ENCODE peak calls at places on chromosome 9, in four cellular contexts. One of them, this sample, is unnamed. For H3K27me3 and H3K9me3, the result is how much of the 10 kb centered on the place peaks cover.

GRCh38 chr9:89312154-89312616 is 1.2 kb downstream of the CKS2 start:
- DNase-seq in astrocyte: no peak
- DNase-seq in cardiac muscle cell: peak
- DNase-seq in H1: no peak
- DNase-seq in this sample: no peak

GRCh38 chr9:110742741-110743371 is 74.3 kb downstream of the MUSK start:
- DNase-seq in astrocyte: peak
- DNase-seq in H1: no peak
- DNase-seq in cardiac muscle cell: peak
- DNase-seq in this sample: no peak

GRCh38 chr9:79588488-79588887 is 16.7 kb downstream of the TLE4 start:
- DNase-seq in astrocyte: no peak
- DNase-seq in H1: no peak
- DNase-seq in cardiac muscle cell: no peak
- DNase-seq in this sample: no peak

GRCh38 chr9:120443489-120443888 is 136.5 kb downstream of the CDK5RAP2 start:
- DNase-seq in H1: no peak
- DNase-seq in astrocyte: peak
- DNase-seq in cardiac muscle cell: peak
- DNase-seq in this sample: no peak

GRCh38 chr9:123834907-123835562 is 94.9 kb downstream of the DENND1A start:
- DNase-seq in astrocyte: peak
- DNase-seq in H1: no peak
- DNase-seq in cardiac muscle cell: peak
- DNase-seq in this sample: no peak

GRCh38 chr9:71036501-71036900 is 84.9 kb downstream of the TRPM3 start:
- DNase-seq in H1: no peak
- DNase-seq in cardiac muscle cell: peak
- DNase-seq in astrocyte: peak
- DNase-seq in this sample: no peak

GRCh38 chr9:86925686-86926085 is 21.6 kb downstream of the GAS1 start:
- DNase-seq in cardiac muscle cell: peak
- DNase-seq in astrocyte: peak
- DNase-seq in H1: no peak
- DNase-seq in this sample: no peak

GRCh38 chr9:85432599-85432998 is 309.2 kb downstream of the AGTPBP1 start:
- DNase-seq in cardiac muscle cell: no peak
- DNase-seq in H1: no peak
- DNase-seq in astrocyte: no peak
- DNase-seq in this sample: no peak

GRCh38 chr9:98158071-98158791 is 34.2 kb downstream of the CORO2A start:
- DNase-seq in cardiac muscle cell: no peak
- DNase-seq in H1: no peak
- DNase-seq in astrocyte: no peak
- DNase-seq in this sample: no peak

DNA sequence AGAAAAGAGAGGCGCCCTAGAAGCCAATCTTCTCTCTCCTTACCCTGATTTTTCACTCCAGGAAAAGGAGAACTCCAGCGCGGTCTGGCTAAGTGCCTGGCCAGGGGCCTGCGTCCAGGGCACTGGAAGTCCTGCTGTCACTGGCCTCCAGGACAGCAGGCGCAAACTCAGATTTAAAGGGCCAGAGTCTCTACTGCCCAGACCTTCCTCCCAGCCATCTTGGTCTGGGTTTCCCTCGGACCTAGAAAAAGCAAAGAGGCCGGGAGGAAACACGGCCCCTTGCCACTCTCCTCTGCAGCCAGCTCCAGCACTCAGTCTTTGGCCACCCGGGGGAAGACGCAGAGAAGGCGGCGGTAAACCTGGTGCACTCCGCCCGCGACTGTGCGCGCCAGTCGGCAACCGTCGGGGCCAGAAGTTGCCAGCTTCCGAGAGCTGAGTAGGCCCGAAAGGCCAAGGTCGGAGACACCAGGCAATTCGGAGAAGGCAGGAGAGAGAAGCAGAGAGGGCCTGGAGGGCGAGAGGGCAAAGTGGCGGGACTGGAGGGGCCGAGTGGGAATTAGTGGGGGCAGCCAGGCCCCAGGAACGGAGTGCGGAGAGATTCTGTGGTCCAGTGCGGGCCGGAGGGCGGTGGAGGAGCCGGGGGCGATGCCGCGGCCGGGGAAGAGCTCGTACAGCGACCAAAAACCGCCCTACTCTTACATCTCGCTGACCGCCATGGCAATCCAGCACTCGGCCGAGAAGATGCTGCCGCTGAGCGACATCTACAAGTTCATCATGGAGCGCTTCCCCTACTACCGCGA is at the start of gene FOXB2:
- DNase-seq in H1: peak
- DNase-seq in astrocyte: no peak
- DNase-seq in cardiac muscle cell: no peak
- DNase-seq in this sample: no peak
- H3K27me3 ChIP-seq in H1: half or more
- H3K27me3 ChIP-seq in astrocyte: half or more
- H3K27me3 ChIP-seq in cardiac muscle cell: half or more
- H3K27me3 ChIP-seq in this sample: under half

DNA sequence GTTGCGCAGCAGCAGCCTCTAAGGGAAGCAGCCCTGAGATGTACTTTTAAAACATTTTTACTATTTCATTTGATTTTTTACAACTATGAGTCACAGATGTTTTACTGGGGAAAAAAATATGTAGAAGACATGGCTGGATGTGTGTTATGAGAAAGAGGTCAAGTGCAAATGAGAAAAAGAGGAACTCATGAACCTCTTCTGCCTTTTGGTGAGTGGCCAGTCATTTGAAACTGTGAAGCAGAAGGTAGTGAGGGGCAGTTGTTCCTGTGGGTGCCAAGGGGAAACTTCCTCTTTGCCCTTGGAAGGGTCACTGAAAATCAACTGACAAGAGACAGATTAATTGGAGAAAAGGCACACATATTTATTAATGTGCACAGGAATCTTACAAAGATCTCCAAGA is 31.3 kb upstream of the SYK start:
- DNase-seq in cardiac muscle cell: no peak
- DNase-seq in astrocyte: no peak
- DNase-seq in H1: no peak
- DNase-seq in this sample: no peak
- H3K9me3 ChIP-seq in cardiac muscle cell: under half
- H3K9me3 ChIP-seq in astrocyte: under half
- H3K9me3 ChIP-seq in H1: under half
- H3K9me3 ChIP-seq in this sample: under half

GRCh38 chr9:113602126-113603119 is 138.9 kb downstream of the RGS3 start:
- DNase-seq in H1: peak
- DNase-seq in cardiac muscle cell: peak
- DNase-seq in astrocyte: peak
- DNase-seq in this sample: no peak
- H3K27ac ChIP-seq in H1: peak
- H3K27ac ChIP-seq in cardiac muscle cell: no peak
- H3K27ac ChIP-seq in astrocyte: peak
- H3K27ac ChIP-seq in this sample: no peak

DNA sequence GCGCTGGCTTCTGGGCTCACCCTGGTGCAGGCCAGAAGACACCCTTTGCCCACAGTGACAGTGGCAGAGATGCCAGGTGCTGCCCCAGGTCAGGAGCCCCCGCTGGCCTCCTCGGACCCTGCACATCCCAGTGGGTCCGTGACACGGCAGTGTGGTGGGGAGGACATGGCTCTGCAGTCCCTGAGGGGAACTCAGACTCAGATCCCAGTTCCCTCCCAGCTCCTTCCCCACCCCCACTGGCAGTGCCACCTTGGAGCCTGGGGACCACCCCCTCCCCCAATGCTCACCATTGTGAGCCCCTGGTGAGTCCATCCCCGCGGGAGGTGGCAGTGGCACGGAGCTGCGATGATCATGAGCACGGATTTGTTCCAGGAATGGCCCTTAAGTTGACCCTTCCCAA is 562 bp upstream of the CCDC187 start:
- DNase-seq in astrocyte: no peak
- DNase-seq in cardiac muscle cell: no peak
- DNase-seq in H1: no peak
- DNase-seq in this sample: no peak
- H3K27me3 ChIP-seq in astrocyte: under half
- H3K27me3 ChIP-seq in cardiac muscle cell: under half
- H3K27me3 ChIP-seq in H1: under half
- H3K27me3 ChIP-seq in this sample: under half

GRCh38 chr9:135001526-135001925 is 83.8 kb upstream of the FCN1 start:
- DNase-seq in cardiac muscle cell: no peak
- DNase-seq in H1: no peak
- DNase-seq in astrocyte: no peak
- DNase-seq in this sample: no peak

GRCh38 chr9:135006911-135007570 is 80.4 kb upstream of the OLFM1 start:
- DNase-seq in astrocyte: no peak
- DNase-seq in cardiac muscle cell: no peak
- DNase-seq in H1: no peak
- DNase-seq in this sample: no peak

GRCh38 chr9:135000647-135001245 is 83.0 kb upstream of the FCN1 start:
- DNase-seq in H1: no peak
- DNase-seq in cardiac muscle cell: no peak
- DNase-seq in astrocyte: no peak
- DNase-seq in this sample: no peak

GRCh38 chr9:135004772-135005171 is 82.7 kb upstream of the OLFM1 start:
- DNase-seq in H1: no peak
- DNase-seq in astrocyte: no peak
- DNase-seq in cardiac muscle cell: no peak
- DNase-seq in this sample: no peak

DNA sequence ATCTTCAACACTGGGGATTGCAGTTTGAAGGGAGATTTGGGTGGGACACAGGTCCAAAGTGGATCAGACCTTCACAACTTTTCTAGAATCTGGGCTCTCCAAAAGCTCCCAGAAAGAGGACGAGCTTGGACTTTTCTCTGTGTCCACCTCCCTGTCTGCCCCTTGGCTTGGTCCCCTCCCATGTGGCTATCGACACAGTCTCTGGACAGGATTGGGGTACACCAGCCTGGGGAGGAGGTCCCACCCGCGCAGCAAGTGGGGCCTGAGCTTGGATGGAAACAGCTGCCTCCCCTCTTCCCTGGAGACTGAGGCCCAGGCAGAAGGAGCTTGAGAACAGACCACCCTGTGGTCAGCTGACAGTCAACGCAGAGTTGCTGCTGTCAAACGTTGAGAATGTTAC is 84.6 kb upstream of the FCN1 start:
- DNase-seq in astrocyte: no peak
- DNase-seq in H1: no peak
- DNase-seq in cardiac muscle cell: no peak
- DNase-seq in this sample: no peak
- H3K9me3 ChIP-seq in astrocyte: under half
- H3K9me3 ChIP-seq in H1: half or more
- H3K9me3 ChIP-seq in cardiac muscle cell: under half
- H3K9me3 ChIP-seq in this sample: under half

DNA sequence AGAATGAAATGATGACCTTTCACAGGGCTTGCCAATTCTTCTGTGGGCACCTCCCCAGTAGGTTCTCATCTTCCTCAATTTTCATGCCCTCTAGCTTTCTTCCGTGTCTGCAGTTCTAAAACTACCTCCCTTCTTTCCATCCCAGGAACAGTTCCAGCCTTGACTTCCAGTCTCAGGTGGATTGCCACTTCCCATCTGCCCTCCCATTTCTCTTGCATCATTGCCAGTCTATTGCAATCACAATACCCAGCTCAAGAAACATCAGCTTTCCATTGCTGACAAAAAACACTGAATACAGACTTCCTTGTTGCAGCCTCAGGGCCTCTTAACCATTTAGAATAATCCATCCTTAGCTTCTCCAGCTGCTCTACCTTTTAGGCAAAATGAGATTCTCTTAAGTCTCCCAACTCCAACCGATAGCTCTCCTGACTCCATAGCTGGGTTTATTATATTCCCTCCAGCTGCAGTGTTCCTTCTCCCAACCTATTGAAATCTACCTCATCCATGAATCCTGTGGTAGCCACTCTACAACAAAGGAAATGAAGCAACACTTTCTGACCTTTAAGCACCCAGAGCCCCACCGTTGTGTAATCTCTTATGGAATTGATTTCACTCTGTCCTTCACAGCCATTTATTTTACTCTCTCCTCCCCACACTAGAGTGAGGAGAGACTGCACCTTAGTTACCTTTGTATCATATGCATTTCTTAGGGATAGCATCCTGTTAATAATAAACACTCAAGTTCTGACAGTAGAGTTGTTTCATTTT is 75.6 kb upstream of the PCA3 start:
- DNase-seq in H1: no peak
- DNase-seq in astrocyte: no peak
- DNase-seq in cardiac muscle cell: peak
- DNase-seq in this sample: no peak
- H3K27ac ChIP-seq in H1: no peak
- H3K27ac ChIP-seq in astrocyte: peak
- H3K27ac ChIP-seq in cardiac muscle cell: no peak
- H3K27ac ChIP-seq in this sample: no peak

GRCh38 chr9:122212473-122213004 is 16.2 kb downstream of the LHX6 start:
- DNase-seq in H1: no peak
- DNase-seq in astrocyte: no peak
- DNase-seq in cardiac muscle cell: no peak
- DNase-seq in this sample: no peak

GRCh38 chr9:122213102-122213588 is 15.6 kb downstream of the LHX6 start:
- DNase-seq in cardiac muscle cell: no peak
- DNase-seq in H1: no peak
- DNase-seq in astrocyte: no peak
- DNase-seq in this sample: no peak

GRCh38 chr9:122214507-122214906 is 14.2 kb downstream of the LHX6 start:
- DNase-seq in astrocyte: no peak
- DNase-seq in H1: no peak
- DNase-seq in cardiac muscle cell: no peak
- DNase-seq in this sample: no peak

GRCh38 chr9:122215663-122216062 is 13.1 kb downstream of the LHX6 start:
- DNase-seq in astrocyte: no peak
- DNase-seq in cardiac muscle cell: no peak
- DNase-seq in H1: no peak
- DNase-seq in this sample: no peak

GRCh38 chr9:122213589-122214413 is 15.0 kb downstream of the LHX6 start:
- DNase-seq in H1: peak
- DNase-seq in cardiac muscle cell: no peak
- DNase-seq in astrocyte: no peak
- DNase-seq in this sample: no peak
- H3K27me3 ChIP-seq in H1: half or more
- H3K27me3 ChIP-seq in cardiac muscle cell: half or more
- H3K27me3 ChIP-seq in astrocyte: half or more
- H3K27me3 ChIP-seq in this sample: under half